ENCODE peak calls at places on chromosomes 12 and 14, in four cellular contexts. One of them, this sample, is unnamed.

GRCh38 chr12:74066476-74066875 is 471.2 kb upstream of the ATXN7L3B start:
- DNase-seq in fibroblast of lung: no peak
- DNase-seq in lung: no peak
- DNase-seq in thyroid gland: no peak
- DNase-seq in this sample: no peak

GRCh38 chr12:98417303-98417702 is 98.1 kb upstream of the TMPO start:
- DNase-seq in fibroblast of lung: no peak
- DNase-seq in lung: no peak
- DNase-seq in thyroid gland: no peak
- DNase-seq in this sample: no peak

GRCh38 chr14:56289155-56289554 is 170.9 kb downstream of the PELI2 start:
- DNase-seq in thyroid gland: no peak
- DNase-seq in fibroblast of lung: no peak
- DNase-seq in lung: no peak
- DNase-seq in this sample: no peak

GRCh38 chr12:59079472-59079871 is 159.2 kb upstream of the LRIG3 start:
- DNase-seq in lung: no peak
- DNase-seq in thyroid gland: no peak
- DNase-seq in fibroblast of lung: peak; percentile 36
- DNase-seq in this sample: no peak

GRCh38 chr12:57459750-57460400 is at the start of gene GLI1:
- DNase-seq in fibroblast of lung: no peak
- DNase-seq in thyroid gland: no peak
- DNase-seq in lung: no peak
- DNase-seq in this sample: peak; percentile 74

GRCh38 chr14:103422981-103423600 is 37.9 kb downstream of the MARK3 start:
- DNase-seq in fibroblast of lung: peak; percentile 91
- DNase-seq in thyroid gland: no peak
- DNase-seq in lung: no peak
- DNase-seq in this sample: peak; percentile 37

GRCh38 chr12:69240625-69240984 is 1.2 kb downstream of the CPSF6 start:
- DNase-seq in fibroblast of lung: peak; percentile 22
- DNase-seq in thyroid gland: no peak
- DNase-seq in lung: no peak
- DNase-seq in this sample: peak; percentile 44

GRCh38 chr14:101364503-101365328 is 196.6 kb upstream of the DIO3 start:
- DNase-seq in thyroid gland: peak; percentile 36
- DNase-seq in fibroblast of lung: no peak
- DNase-seq in lung: no peak
- DNase-seq in this sample: no peak

GRCh38 chr12:120365675-120366340 is 3.2 kb downstream of the MSI1 start:
- DNase-seq in lung: peak; percentile 72
- DNase-seq in thyroid gland: peak; percentile 60
- DNase-seq in fibroblast of lung: no peak
- DNase-seq in this sample: no peak

GRCh38 chr12:8449293-8449944 is 6.3 kb upstream of the CLEC6A start:
- DNase-seq in lung: no peak
- DNase-seq in thyroid gland: no peak
- DNase-seq in fibroblast of lung: no peak
- DNase-seq in this sample: no peak

GRCh38 chr12:93616584-93617101 is 44.2 kb downstream of the SOCS2 start:
- DNase-seq in thyroid gland: no peak
- DNase-seq in lung: peak; percentile 25
- DNase-seq in fibroblast of lung: peak; percentile 83
- DNase-seq in this sample: no peak

GRCh38 chr14:68476965-68477455 is 315.9 kb downstream of the ZFP36L1 start:
- DNase-seq in thyroid gland: no peak
- DNase-seq in fibroblast of lung: no peak
- DNase-seq in lung: no peak
- DNase-seq in this sample: no peak

GRCh38 chr14:70448633-70449032 is 3.3 kb upstream of the ADAM21 start:
- DNase-seq in thyroid gland: no peak
- DNase-seq in lung: no peak
- DNase-seq in fibroblast of lung: no peak
- DNase-seq in this sample: peak; percentile 65

GRCh38 chr12:131428086-131428685 is 282.7 kb upstream of the SFSWAP start:
- DNase-seq in lung: no peak
- DNase-seq in thyroid gland: no peak
- DNase-seq in fibroblast of lung: no peak
- DNase-seq in this sample: no peak

GRCh38 chr14:93301821-93302447 is 30.9 kb downstream of the BTBD7 start:
- DNase-seq in fibroblast of lung: peak; percentile 79
- DNase-seq in lung: no peak
- DNase-seq in thyroid gland: no peak
- DNase-seq in this sample: peak; percentile 25

GRCh38 chr14:34943506-34943905 is 39.3 kb upstream of the SRP54 start:
- DNase-seq in fibroblast of lung: no peak
- DNase-seq in lung: no peak
- DNase-seq in thyroid gland: no peak
- DNase-seq in this sample: no peak

GRCh38 chr14:34944744-34945143 is 38.0 kb upstream of the SRP54 start:
- DNase-seq in fibroblast of lung: no peak
- DNase-seq in lung: no peak
- DNase-seq in thyroid gland: no peak
- DNase-seq in this sample: no peak

GRCh38 chr14:34951286-34951685 is 31.5 kb upstream of the SRP54 start:
- DNase-seq in lung: no peak
- DNase-seq in thyroid gland: no peak
- DNase-seq in fibroblast of lung: peak; percentile 37
- DNase-seq in this sample: peak; percentile 69

GRCh38 chr14:34946699-34947098 is 36.1 kb upstream of the SRP54 start:
- DNase-seq in fibroblast of lung: no peak
- DNase-seq in thyroid gland: no peak
- DNase-seq in lung: no peak
- DNase-seq in this sample: no peak
- H3K4me1 ChIP-seq in fibroblast of lung: no peaks in the 10 kb centered on the region
- H3K4me1 ChIP-seq in thyroid gland: no peaks in the 10 kb centered on the region
- H3K4me1 ChIP-seq in lung: no peaks in the 10 kb centered on the region
- H3K4me1 ChIP-seq in this sample: peaks cover 8% of the 10 kb centered on the region

GRCh38 chr14:50123062-50123461 is 6.7 kb upstream of the VCPKMT start:
- DNase-seq in fibroblast of lung: no peak
- DNase-seq in thyroid gland: no peak
- DNase-seq in lung: no peak
- DNase-seq in this sample: no peak
- H3K4me3 ChIP-seq in fibroblast of lung: no peak overlapping the region
- H3K4me3 ChIP-seq in thyroid gland: no peak overlapping the region
- H3K4me3 ChIP-seq in lung: no peak overlapping the region
- H3K4me3 ChIP-seq in this sample: no peak overlapping the region

DNA sequence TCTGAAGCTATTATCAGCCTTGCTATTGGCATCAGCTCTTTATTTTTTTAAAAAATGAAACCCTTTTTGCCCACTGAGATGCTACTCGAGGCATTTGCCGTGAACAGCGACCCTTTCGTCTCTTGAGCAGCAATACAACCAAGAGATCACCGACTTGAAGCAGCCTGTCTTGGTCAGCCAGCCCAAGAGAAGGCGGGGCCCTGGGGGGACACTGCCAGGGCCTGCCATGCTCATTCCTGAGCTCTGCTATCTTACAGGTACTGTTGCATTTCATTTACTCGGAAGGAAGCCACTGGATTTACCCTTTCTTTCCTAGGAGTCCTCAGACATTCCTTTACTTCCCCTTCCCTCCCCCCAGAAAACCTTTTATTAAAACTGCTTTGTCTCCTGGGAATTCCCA is 16.7 kb downstream of the PIWIL1 start:
- DNase-seq in fibroblast of lung: no peak
- DNase-seq in thyroid gland: peak; percentile 26
- DNase-seq in lung: no peak
- DNase-seq in this sample: no peak
- H3K27me3 ChIP-seq in fibroblast of lung: no peaks in the 10 kb centered on the region
- H3K27me3 ChIP-seq in thyroid gland: no peaks in the 10 kb centered on the region
- H3K27me3 ChIP-seq in lung: no peaks in the 10 kb centered on the region
- H3K27me3 ChIP-seq in this sample: peaks cover 28% of the 10 kb centered on the region

DNA sequence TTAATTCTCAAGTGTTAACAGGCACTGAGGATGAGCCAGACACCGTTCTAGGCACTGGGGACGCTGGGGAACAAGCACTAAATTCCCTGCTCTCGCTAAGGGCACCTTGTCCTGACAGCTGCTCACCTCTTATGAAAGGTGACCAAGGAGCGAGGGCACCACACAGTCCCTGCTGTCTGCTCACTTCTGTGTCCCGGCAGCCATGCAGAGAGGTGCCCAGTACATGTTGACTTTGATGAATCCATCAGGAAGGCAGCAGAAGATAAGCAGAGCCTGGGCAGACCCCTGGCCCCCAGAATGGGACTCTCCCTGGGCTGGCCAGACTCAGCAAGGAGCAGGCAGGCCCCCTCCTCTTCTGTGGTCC is 14.1 kb downstream of the C14orf132 start:
- DNase-seq in fibroblast of lung: no peak
- DNase-seq in lung: no peak
- DNase-seq in thyroid gland: no peak
- DNase-seq in this sample: no peak
- H3K4me1 ChIP-seq in fibroblast of lung: peaks cover 15% of the 10 kb centered on the region
- H3K4me1 ChIP-seq in lung: no peaks in the 10 kb centered on the region
- H3K4me1 ChIP-seq in thyroid gland: no peaks in the 10 kb centered on the region
- H3K4me1 ChIP-seq in this sample: peaks cover 19% of the 10 kb centered on the region

GRCh38 chr12:2523881-2524561 is 270.7 kb upstream of the FKBP4 start:
- DNase-seq in lung: no peak
- DNase-seq in thyroid gland: no peak
- DNase-seq in fibroblast of lung: no peak
- DNase-seq in this sample: no peak
- H3K4me3 ChIP-seq in lung: no peak overlapping the region
- H3K4me3 ChIP-seq in thyroid gland: no peak overlapping the region
- H3K4me3 ChIP-seq in fibroblast of lung: no peak overlapping the region
- H3K4me3 ChIP-seq in this sample: no peak overlapping the region

GRCh38 chr14:76696361-76696760 is 64.9 kb upstream of the VASH1 start:
- DNase-seq in fibroblast of lung: no peak
- DNase-seq in thyroid gland: no peak
- DNase-seq in lung: no peak
- DNase-seq in this sample: no peak
- H3K27me3 ChIP-seq in fibroblast of lung: no peaks in the 10 kb centered on the region
- H3K27me3 ChIP-seq in thyroid gland: no peaks in the 10 kb centered on the region
- H3K27me3 ChIP-seq in lung: no peaks in the 10 kb centered on the region
- H3K27me3 ChIP-seq in this sample: peaks cover 7% of the 10 kb centered on the region

GRCh38 chr12:104737113-104737512 is 221.0 kb downstream of the SLC41A2 start:
- DNase-seq in thyroid gland: no peak
- DNase-seq in fibroblast of lung: no peak
- DNase-seq in lung: no peak
- DNase-seq in this sample: no peak
- H3K4me1 ChIP-seq in thyroid gland: peaks cover 44% of the 10 kb centered on the region
- H3K4me1 ChIP-seq in fibroblast of lung: peaks cover 9% of the 10 kb centered on the region
- H3K4me1 ChIP-seq in lung: no peaks in the 10 kb centered on the region
- H3K4me1 ChIP-seq in this sample: peaks cover 29% of the 10 kb centered on the region

GRCh38 chr12:116881325-116881866 is at the start of gene HRK:
- DNase-seq in fibroblast of lung: no peak
- DNase-seq in lung: no peak
- DNase-seq in thyroid gland: peak; percentile 19
- DNase-seq in this sample: no peak

GRCh38 chr12:116878567-116879508 is 2.4 kb downstream of the HRK start:
- DNase-seq in lung: no peak
- DNase-seq in thyroid gland: no peak
- DNase-seq in fibroblast of lung: no peak
- DNase-seq in this sample: peak; percentile 45

GRCh38 chr12:116879509-116880212 is 1.6 kb downstream of the HRK start:
- DNase-seq in fibroblast of lung: no peak
- DNase-seq in lung: no peak
- DNase-seq in thyroid gland: no peak
- DNase-seq in this sample: peak; percentile 22

GRCh38 chr12:116880817-116881324 is 370 bp downstream of the HRK start:
- DNase-seq in thyroid gland: peak; percentile 51
- DNase-seq in lung: no peak
- DNase-seq in fibroblast of lung: peak; percentile 60
- DNase-seq in this sample: peak; percentile 75

DNA sequence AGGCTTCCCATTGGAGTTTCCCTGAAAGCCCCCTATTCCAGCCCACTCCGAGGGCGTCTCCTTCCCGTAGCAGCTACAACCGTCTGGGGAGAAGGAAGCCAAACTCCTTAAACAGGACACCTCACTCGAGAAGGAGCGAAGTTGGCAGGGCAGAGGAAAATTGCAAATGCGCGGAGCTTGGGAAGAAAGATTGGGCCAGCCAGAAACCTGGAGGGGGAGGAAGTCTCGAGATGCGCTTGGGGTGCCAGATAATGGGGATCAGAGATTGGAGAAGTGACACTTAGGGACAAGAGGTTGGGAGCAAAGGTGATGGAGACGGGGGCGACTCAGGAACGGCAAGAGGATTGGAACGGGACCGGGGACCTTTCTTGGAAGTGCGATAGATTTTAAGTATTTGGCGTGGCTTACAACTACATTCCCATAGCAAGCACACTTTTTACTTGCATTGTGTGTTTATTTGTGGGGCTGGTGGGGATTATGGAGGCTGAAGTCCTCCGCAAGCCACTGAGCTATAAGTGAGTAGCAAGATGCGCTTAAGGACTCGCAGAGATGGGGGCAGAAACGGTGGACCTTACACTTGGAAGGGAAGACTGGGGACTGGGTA is 926 bp downstream of the HRK start:
- DNase-seq in lung: no peak
- DNase-seq in thyroid gland: no peak
- DNase-seq in fibroblast of lung: no peak
- DNase-seq in this sample: peak; percentile 14
- H3K4me3 ChIP-seq in lung: no peak overlapping the region
- H3K4me3 ChIP-seq in thyroid gland: peak overlapping the region; percentile 19
- H3K4me3 ChIP-seq in fibroblast of lung: no peak overlapping the region
- H3K4me3 ChIP-seq in this sample: peak overlapping the region; percentile 50

GRCh38 chr12:113459981-113460380 is 11.7 kb downstream of the LHX5 start:
- DNase-seq in fibroblast of lung: no peak
- DNase-seq in thyroid gland: no peak
- DNase-seq in lung: no peak
- DNase-seq in this sample: no peak
- H3K27me3 ChIP-seq in fibroblast of lung: peaks cover 23% of the 10 kb centered on the region
- H3K27me3 ChIP-seq in thyroid gland: peaks cover 24% of the 10 kb centered on the region
- H3K27me3 ChIP-seq in lung: peaks cover 11% of the 10 kb centered on the region
- H3K27me3 ChIP-seq in this sample: peaks cover 65% of the 10 kb centered on the region

This sample was measured in adipocyte.